ENCODE peak calls at places on chromosomes 2 and 18, in seven cellular contexts. One of them, this sample, is unnamed.

GRCh38 chr2:28975671-28976070 is 5.4 kb upstream of the TOGARAM2 start:
- DNase-seq in IMR-90: no peak
- DNase-seq in GM18507: no peak
- DNase-seq in CD4-positive, CD25-positive, alpha-beta regulatory T cell: no peak
- DNase-seq in stimulated activated CD4-positive, alpha-beta T cell treated with anti-CD3 and anti-CD28 coated beads, TNF-alpha, amount 100 ng/mL, for 1 hour: no peak
- DNase-seq in NCI-H1092 treated with DMSO at 0.1 percent for 48 hours: no peak
- DNase-seq in SHP77: no peak
- DNase-seq in this sample: no peak

GRCh38 chr2:239893236-239893515 is 132.0 kb downstream of the NDUFA10 start:
- DNase-seq in IMR-90: no peak
- DNase-seq in GM18507: no peak
- DNase-seq in CD4-positive, CD25-positive, alpha-beta regulatory T cell: no peak
- DNase-seq in stimulated activated CD4-positive, alpha-beta T cell treated with anti-CD3 and anti-CD28 coated beads, TNF-alpha, amount 100 ng/mL, for 1 hour: no peak
- DNase-seq in NCI-H1092 treated with DMSO at 0.1 percent for 48 hours: no peak
- DNase-seq in SHP77: no peak
- DNase-seq in this sample: no peak

GRCh38 chr2:173874003-173874898 is 90.9 kb downstream of the SP3 start:
- DNase-seq in IMR-90: no peak
- DNase-seq in GM18507: no peak
- DNase-seq in CD4-positive, CD25-positive, alpha-beta regulatory T cell: no peak
- DNase-seq in stimulated activated CD4-positive, alpha-beta T cell treated with anti-CD3 and anti-CD28 coated beads, TNF-alpha, amount 100 ng/mL, for 1 hour: no peak
- DNase-seq in NCI-H1092 treated with DMSO at 0.1 percent for 48 hours: no peak
- DNase-seq in SHP77: no peak
- DNase-seq in this sample: no peak

GRCh38 chr2:121356058-121356640 is 71.1 kb upstream of the TFCP2L1 start:
- DNase-seq in IMR-90: peak
- DNase-seq in GM18507: peak
- DNase-seq in CD4-positive, CD25-positive, alpha-beta regulatory T cell: peak
- DNase-seq in stimulated activated CD4-positive, alpha-beta T cell treated with anti-CD3 and anti-CD28 coated beads, TNF-alpha, amount 100 ng/mL, for 1 hour: no peak
- DNase-seq in NCI-H1092 treated with DMSO at 0.1 percent for 48 hours: peak
- DNase-seq in SHP77: peak
- DNase-seq in this sample: no peak

GRCh38 chr18:11020867-11021414 is 128.4 kb downstream of the PIEZO2 start:
- DNase-seq in IMR-90: peak
- DNase-seq in GM18507: no peak
- DNase-seq in CD4-positive, CD25-positive, alpha-beta regulatory T cell: no peak
- DNase-seq in stimulated activated CD4-positive, alpha-beta T cell treated with anti-CD3 and anti-CD28 coated beads, TNF-alpha, amount 100 ng/mL, for 1 hour: no peak
- DNase-seq in NCI-H1092 treated with DMSO at 0.1 percent for 48 hours: no peak
- DNase-seq in SHP77: no peak
- DNase-seq in this sample: no peak

GRCh38 chr2:25808006-25808383 is 70.3 kb downstream of the ASXL2 start:
- DNase-seq in IMR-90: peak
- DNase-seq in GM18507: no peak
- DNase-seq in CD4-positive, CD25-positive, alpha-beta regulatory T cell: no peak
- DNase-seq in stimulated activated CD4-positive, alpha-beta T cell treated with anti-CD3 and anti-CD28 coated beads, TNF-alpha, amount 100 ng/mL, for 1 hour: no peak
- DNase-seq in NCI-H1092 treated with DMSO at 0.1 percent for 48 hours: no peak
- DNase-seq in SHP77: no peak
- DNase-seq in this sample: no peak

GRCh38 chr2:145688156-145688555 is 1168.2 kb upstream of the ZEB2 start:
- DNase-seq in IMR-90: no peak
- DNase-seq in GM18507: no peak
- DNase-seq in CD4-positive, CD25-positive, alpha-beta regulatory T cell: no peak
- DNase-seq in stimulated activated CD4-positive, alpha-beta T cell treated with anti-CD3 and anti-CD28 coated beads, TNF-alpha, amount 100 ng/mL, for 1 hour: no peak
- DNase-seq in NCI-H1092 treated with DMSO at 0.1 percent for 48 hours: no peak
- DNase-seq in SHP77: no peak
- DNase-seq in this sample: no peak

GRCh38 chr2:112482309-112483046 is 522 bp downstream of the TTL start:
- DNase-seq in IMR-90: peak
- DNase-seq in GM18507: peak
- DNase-seq in CD4-positive, CD25-positive, alpha-beta regulatory T cell: peak
- DNase-seq in stimulated activated CD4-positive, alpha-beta T cell treated with anti-CD3 and anti-CD28 coated beads, TNF-alpha, amount 100 ng/mL, for 1 hour: no peak
- DNase-seq in NCI-H1092 treated with DMSO at 0.1 percent for 48 hours: peak
- DNase-seq in SHP77: no peak
- DNase-seq in this sample: no peak

GRCh38 chr2:180890781-180891180 is 89.6 kb upstream of the UBE2E3 start:
- DNase-seq in IMR-90: peak
- DNase-seq in GM18507: no peak
- DNase-seq in CD4-positive, CD25-positive, alpha-beta regulatory T cell: no peak
- DNase-seq in stimulated activated CD4-positive, alpha-beta T cell treated with anti-CD3 and anti-CD28 coated beads, TNF-alpha, amount 100 ng/mL, for 1 hour: no peak
- DNase-seq in NCI-H1092 treated with DMSO at 0.1 percent for 48 hours: no peak
- DNase-seq in SHP77: no peak
- DNase-seq in this sample: no peak

This sample was measured in GM12878.